ENCODE peak calls at places on chromosomes 4 and X, in four cellular contexts. One of them, this sample, is unnamed. For H3K36me3, the result is how much of the 10 kb centered on the place peaks cover.

GRCh38 chr4:56786955-56787354 is 34.5 kb downstream of the SPINK2 start:
- DNase-seq in endothelial cell of umbilical vein: peak
- DNase-seq in BJ: no peak
- DNase-seq in neuronal stem cell: no peak
- DNase-seq in this sample: no peak

GRCh38 chrX:10177004-10177396 is 20.2 kb downstream of the CLCN4 start:
- DNase-seq in endothelial cell of umbilical vein: no peak
- DNase-seq in BJ: no peak
- DNase-seq in neuronal stem cell: no peak
- DNase-seq in this sample: no peak

GRCh38 chrX:87517571-87518141 is at the start of gene KLHL4:
- DNase-seq in endothelial cell of umbilical vein: peak
- DNase-seq in BJ: no peak
- DNase-seq in neuronal stem cell: peak
- DNase-seq in this sample: no peak

GRCh38 chrX:134423606-134424005 is 36.4 kb upstream of the HPRT1 start:
- DNase-seq in endothelial cell of umbilical vein: peak
- DNase-seq in BJ: no peak
- DNase-seq in neuronal stem cell: no peak
- DNase-seq in this sample: no peak

GRCh38 chr4:120557372-120557771 is 365.2 kb downstream of the PRDM5 start:
- DNase-seq in endothelial cell of umbilical vein: no peak
- DNase-seq in BJ: peak
- DNase-seq in neuronal stem cell: no peak
- DNase-seq in this sample: no peak

GRCh38 chr4:26032142-26032541 is 118.1 kb downstream of the SMIM20 start:
- DNase-seq in endothelial cell of umbilical vein: no peak
- DNase-seq in BJ: peak
- DNase-seq in neuronal stem cell: no peak
- DNase-seq in this sample: no peak

GRCh38 chrX:82648062-82648461 is 860.0 kb upstream of the POU3F4 start:
- DNase-seq in endothelial cell of umbilical vein: no peak
- DNase-seq in BJ: no peak
- DNase-seq in neuronal stem cell: no peak
- DNase-seq in this sample: no peak

GRCh38 chr4:37715889-37716402 is 29.8 kb upstream of the RELL1 start:
- DNase-seq in endothelial cell of umbilical vein: peak
- DNase-seq in BJ: no peak
- DNase-seq in neuronal stem cell: no peak
- DNase-seq in this sample: no peak

GRCh38 chr4:138981930-138982390 is 33.6 kb upstream of the NOCT start:
- DNase-seq in endothelial cell of umbilical vein: peak
- DNase-seq in BJ: no peak
- DNase-seq in neuronal stem cell: no peak
- DNase-seq in this sample: no peak

GRCh38 chr4:68673143-68673542 is 2.7 kb upstream of the UGT2B15 start:
- DNase-seq in endothelial cell of umbilical vein: no peak
- DNase-seq in BJ: no peak
- DNase-seq in neuronal stem cell: no peak
- DNase-seq in this sample: no peak

GRCh38 chrX:51336584-51336983 is 4.0 kb downstream of the NUDT10 start:
- DNase-seq in endothelial cell of umbilical vein: peak
- DNase-seq in BJ: no peak
- DNase-seq in neuronal stem cell: no peak
- DNase-seq in this sample: no peak

GRCh38 chr4:39924014-39924413 is 53.7 kb downstream of the PDS5A start:
- DNase-seq in endothelial cell of umbilical vein: no peak
- DNase-seq in BJ: no peak
- DNase-seq in neuronal stem cell: no peak
- DNase-seq in this sample: no peak

DNA sequence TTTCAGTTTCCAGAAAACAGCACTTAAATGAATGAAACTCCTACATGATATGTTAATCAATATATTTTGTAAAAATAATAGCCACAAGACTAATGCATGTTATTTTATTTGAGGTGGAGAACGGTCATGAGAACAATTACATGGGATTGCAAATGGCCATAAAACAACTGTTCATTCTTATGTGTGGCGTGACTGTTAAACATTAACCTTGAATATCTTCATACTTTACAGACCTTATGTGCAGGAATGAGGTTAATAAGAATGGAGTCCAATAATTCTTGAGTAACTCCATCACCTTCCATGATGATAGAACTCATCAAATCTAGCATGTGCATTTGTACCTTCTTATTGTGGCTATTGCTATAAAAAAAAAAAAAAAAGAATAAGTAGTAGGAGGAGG is 55.3 kb downstream of the PDS5A start:
- DNase-seq in endothelial cell of umbilical vein: no peak
- DNase-seq in BJ: no peak
- DNase-seq in neuronal stem cell: no peak
- DNase-seq in this sample: no peak
- H3K36me3 ChIP-seq in endothelial cell of umbilical vein: under half
- H3K36me3 ChIP-seq in BJ: under half
- H3K36me3 ChIP-seq in neuronal stem cell: under half
- H3K36me3 ChIP-seq in this sample: under half

GRCh38 chr4:40165931-40166330 is 30.9 kb upstream of the RHOH start:
- DNase-seq in endothelial cell of umbilical vein: peak
- DNase-seq in BJ: no peak
- DNase-seq in neuronal stem cell: no peak
- DNase-seq in this sample: no peak

GRCh38 chr4:40170588-40170987 is 26.2 kb upstream of the RHOH start:
- DNase-seq in endothelial cell of umbilical vein: no peak
- DNase-seq in BJ: no peak
- DNase-seq in neuronal stem cell: no peak
- DNase-seq in this sample: no peak

GRCh38 chr4:40164459-40164858 is 32.4 kb upstream of the RHOH start:
- DNase-seq in endothelial cell of umbilical vein: no peak
- DNase-seq in BJ: no peak
- DNase-seq in neuronal stem cell: no peak
- DNase-seq in this sample: no peak

GRCh38 chr4:40173470-40173875 is 23.4 kb upstream of the RHOH start:
- DNase-seq in endothelial cell of umbilical vein: no peak
- DNase-seq in BJ: no peak
- DNase-seq in neuronal stem cell: no peak
- DNase-seq in this sample: no peak

DNA sequence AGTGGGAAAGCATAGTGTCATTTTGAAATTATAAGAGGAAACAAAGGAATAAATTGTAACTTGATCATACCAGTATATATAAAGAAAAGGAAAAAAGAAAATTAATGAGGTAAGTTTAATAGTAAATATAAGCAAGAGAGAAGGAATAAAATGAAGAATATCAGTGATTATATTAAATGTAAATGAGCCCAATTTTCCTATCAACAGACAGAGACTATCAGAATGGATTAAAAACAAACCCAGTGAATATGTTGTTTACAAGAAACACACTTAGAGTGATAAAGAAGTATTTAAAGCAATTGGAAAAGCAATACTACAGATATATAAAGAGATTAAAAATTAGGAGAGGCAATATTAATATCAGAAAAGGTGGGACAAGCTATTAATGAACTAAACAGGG is 28.8 kb upstream of the RHOH start:
- DNase-seq in endothelial cell of umbilical vein: no peak
- DNase-seq in BJ: no peak
- DNase-seq in neuronal stem cell: no peak
- DNase-seq in this sample: no peak
- H3K4me3 ChIP-seq in endothelial cell of umbilical vein: no peak
- H3K4me3 ChIP-seq in BJ: no peak
- H3K4me3 ChIP-seq in neuronal stem cell: no peak
- H3K4me3 ChIP-seq in this sample: no peak

DNA sequence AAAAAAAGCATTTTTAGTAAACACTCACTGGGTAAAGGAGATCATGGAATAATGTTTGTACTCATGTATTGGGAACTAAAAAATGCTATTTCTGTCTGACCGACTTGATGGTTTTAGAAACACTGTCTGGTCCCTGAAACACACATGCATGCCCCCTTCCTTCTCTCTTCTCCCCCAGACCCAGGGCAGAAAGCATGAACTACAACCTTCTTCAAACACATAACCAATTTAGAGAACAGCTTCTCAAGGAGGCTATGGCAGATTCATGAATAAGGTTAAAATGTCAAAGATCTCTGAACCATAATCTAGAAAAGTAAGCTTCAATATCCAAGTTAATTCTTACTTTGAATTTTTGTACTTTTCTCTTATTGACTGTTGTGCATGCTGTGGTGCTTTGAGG is 6.0 kb downstream of the CCNA2 start:
- DNase-seq in endothelial cell of umbilical vein: no peak
- DNase-seq in BJ: no peak
- DNase-seq in neuronal stem cell: no peak
- DNase-seq in this sample: no peak
- H3K36me3 ChIP-seq in endothelial cell of umbilical vein: under half
- H3K36me3 ChIP-seq in BJ: under half
- H3K36me3 ChIP-seq in neuronal stem cell: under half
- H3K36me3 ChIP-seq in this sample: under half

GRCh38 chr4:85828295-85828910 is 353.5 kb downstream of the ARHGAP24 start:
- DNase-seq in endothelial cell of umbilical vein: no peak
- DNase-seq in BJ: no peak
- DNase-seq in neuronal stem cell: no peak
- DNase-seq in this sample: no peak

GRCh38 chr4:85833311-85833710 is 358.4 kb downstream of the ARHGAP24 start:
- DNase-seq in endothelial cell of umbilical vein: no peak
- DNase-seq in BJ: no peak
- DNase-seq in neuronal stem cell: no peak
- DNase-seq in this sample: no peak

GRCh38 chr4:85831647-85832046 is 356.7 kb downstream of the ARHGAP24 start:
- DNase-seq in endothelial cell of umbilical vein: no peak
- DNase-seq in BJ: no peak
- DNase-seq in neuronal stem cell: no peak
- DNase-seq in this sample: no peak

GRCh38 chr4:85825937-85826678 is 351.2 kb downstream of the ARHGAP24 start:
- DNase-seq in endothelial cell of umbilical vein: peak
- DNase-seq in BJ: no peak
- DNase-seq in neuronal stem cell: peak
- DNase-seq in this sample: peak

GRCh38 chr4:85829276-85830051 is 354.5 kb downstream of the ARHGAP24 start:
- DNase-seq in endothelial cell of umbilical vein: no peak
- DNase-seq in BJ: no peak
- DNase-seq in neuronal stem cell: no peak
- DNase-seq in this sample: no peak
- H3K4me3 ChIP-seq in endothelial cell of umbilical vein: no peak
- H3K4me3 ChIP-seq in BJ: no peak
- H3K4me3 ChIP-seq in neuronal stem cell: no peak
- H3K4me3 ChIP-seq in this sample: no peak

DNA sequence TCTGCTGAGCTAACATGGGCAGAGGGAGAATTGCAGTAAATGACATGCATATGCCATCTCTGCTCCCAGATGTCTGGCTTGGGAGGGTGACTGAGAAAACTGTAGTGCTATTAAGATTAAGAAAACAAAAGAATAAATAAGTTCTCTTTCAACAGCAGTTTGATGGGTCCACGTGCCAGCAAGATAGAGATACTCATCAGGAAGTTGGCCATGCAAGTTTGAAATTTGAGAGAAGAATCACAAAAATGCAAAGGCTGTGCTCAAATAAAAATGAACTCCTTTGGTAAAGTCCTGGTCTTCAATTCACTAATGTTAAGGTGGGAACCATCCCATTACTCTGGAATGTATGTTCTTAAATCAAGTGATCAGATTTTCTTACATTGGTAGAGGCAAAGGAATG is 7.1 kb downstream of the NFXL1 start:
- DNase-seq in endothelial cell of umbilical vein: no peak
- DNase-seq in BJ: no peak
- DNase-seq in neuronal stem cell: no peak
- DNase-seq in this sample: no peak
- H3K36me3 ChIP-seq in endothelial cell of umbilical vein: under half
- H3K36me3 ChIP-seq in BJ: under half
- H3K36me3 ChIP-seq in neuronal stem cell: under half
- H3K36me3 ChIP-seq in this sample: under half

GRCh38 chr4:32560306-32560705 is 1840.1 kb downstream of the PCDH7 start:
- DNase-seq in endothelial cell of umbilical vein: no peak
- DNase-seq in BJ: no peak
- DNase-seq in neuronal stem cell: no peak
- DNase-seq in this sample: no peak
- H3K4me3 ChIP-seq in endothelial cell of umbilical vein: no peak
- H3K4me3 ChIP-seq in BJ: no peak
- H3K4me3 ChIP-seq in neuronal stem cell: no peak
- H3K4me3 ChIP-seq in this sample: peak

This sample was measured in aorta.